ENCODE peak calls at places on chromosomes 7 and 10, in eight cellular contexts. N is progenitor cell of endocrine pancreas, A is OCI-LY7, V is fibroblast of mammary gland, K is thoracic aorta, L is A549, Y is AG09309, U is psoas muscle. C is an unnamed sample.

GRCh38 chr10:122468923-122469781 is 7.8 kb downstream of the HTRA1 start:
- DNase-seq in N (no peak), U (no peak), Y (peak), A (no peak), V (peak), K (no peak), L (peak), C (no peak)

GRCh38 chr10:3844626-3845025 is 59.6 kb upstream of the KLF6 start:
- DNase-seq in L (no peak), N (no peak), A (no peak), K (no peak), U (no peak), V (no peak), Y (no peak), C (no peak)

GRCh38 chr7:40659231-40659630 is 524.4 kb downstream of the SUGCT start:
- DNase-seq in N (no peak), A (no peak), V (no peak), K (no peak), U (no peak), L (no peak), Y (no peak), C (no peak)

GRCh38 chr10:125882596-125882995 is 1.5 kb upstream of the DHX32 start:
- DNase-seq in U (no peak), L (no peak), Y (no peak), N (no peak), K (no peak), V (no peak), A (no peak), C (no peak)

GRCh38 chr10:110209926-110210662 is 2.7 kb downstream of the MXI1 start:
- DNase-seq in A (peak), K (no peak), U (peak), V (peak), L (peak), Y (no peak), N (peak), C (peak)

GRCh38 chr10:88986549-88987242 is 3.9 kb upstream of the FAS start:
- DNase-seq in K (no peak), N (no peak), L (peak), A (peak), V (peak), U (no peak), Y (no peak), C (peak)

GRCh38 chr7:6242561-6242960 is 29.9 kb downstream of the CYTH3 start:
- DNase-seq in L (no peak), N (no peak), U (no peak), V (peak), K (no peak), Y (no peak), A (no peak), C (no peak)

GRCh38 chr7:105776068-105776790 is 100.2 kb downstream of the ATXN7L1 start:
- DNase-seq in V (peak), N (no peak), U (peak), L (peak), A (no peak), Y (peak), K (peak), C (peak)

GRCh38 chr7:118232837-118233236 is 8.3 kb downstream of the ANKRD7 start:
- DNase-seq in U (no peak), L (no peak), N (no peak), V (no peak), A (no peak), K (no peak), Y (no peak), C (no peak)

GRCh38 chr7:134472572-134473242 is 13.8 kb upstream of the AKR1B1 start:
- DNase-seq in V (no peak), A (no peak), L (no peak), N (no peak), Y (no peak), U (no peak), K (no peak), C (no peak)

GRCh38 chr10:34392641-34393170 is 422.4 kb downstream of the PARD3 start:
- DNase-seq in U (no peak), K (no peak), L (no peak), A (no peak), Y (no peak), V (no peak), N (no peak), C (no peak)

GRCh38 chr10:103570844-103571655 is 77.5 kb downstream of the NEURL1 start:
- DNase-seq in L (no peak), N (no peak), K (no peak), U (peak), A (no peak), Y (no peak), V (no peak), C (no peak)
- TF ChIP-seq CTCF in L (no peak), N (no peak), K (no peak), U (no peak), A (no peak), Y (no peak), V (no peak), C (no peak)

DNA sequence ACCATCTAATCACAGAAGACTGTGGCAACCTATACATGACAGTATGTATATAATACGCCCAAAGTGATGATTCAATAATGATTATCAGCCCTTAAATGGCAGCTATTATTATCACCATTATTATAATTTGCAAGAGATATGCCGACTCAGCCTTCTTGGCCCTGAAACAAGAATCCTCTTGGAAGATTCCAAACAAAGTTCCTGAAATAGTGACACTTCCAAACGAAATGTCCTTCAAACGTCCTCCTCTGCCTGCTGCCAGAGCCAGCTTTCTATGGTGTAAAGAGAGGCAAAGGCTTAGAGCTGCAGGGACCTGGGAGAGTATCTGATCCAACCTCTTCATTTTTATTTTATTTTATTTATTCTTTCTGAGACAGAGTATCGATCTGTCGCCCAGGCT is 36.0 kb downstream of the NRAP start:
- DNase-seq in N (no peak), L (no peak), A (no peak), V (no peak), Y (no peak), K (no peak), U (no peak), C (no peak)
- TF ChIP-seq CTCF in N (no peak), L (no peak), A (no peak), V (no peak), Y (no peak), K (no peak), U (no peak), C (no peak)

DNA sequence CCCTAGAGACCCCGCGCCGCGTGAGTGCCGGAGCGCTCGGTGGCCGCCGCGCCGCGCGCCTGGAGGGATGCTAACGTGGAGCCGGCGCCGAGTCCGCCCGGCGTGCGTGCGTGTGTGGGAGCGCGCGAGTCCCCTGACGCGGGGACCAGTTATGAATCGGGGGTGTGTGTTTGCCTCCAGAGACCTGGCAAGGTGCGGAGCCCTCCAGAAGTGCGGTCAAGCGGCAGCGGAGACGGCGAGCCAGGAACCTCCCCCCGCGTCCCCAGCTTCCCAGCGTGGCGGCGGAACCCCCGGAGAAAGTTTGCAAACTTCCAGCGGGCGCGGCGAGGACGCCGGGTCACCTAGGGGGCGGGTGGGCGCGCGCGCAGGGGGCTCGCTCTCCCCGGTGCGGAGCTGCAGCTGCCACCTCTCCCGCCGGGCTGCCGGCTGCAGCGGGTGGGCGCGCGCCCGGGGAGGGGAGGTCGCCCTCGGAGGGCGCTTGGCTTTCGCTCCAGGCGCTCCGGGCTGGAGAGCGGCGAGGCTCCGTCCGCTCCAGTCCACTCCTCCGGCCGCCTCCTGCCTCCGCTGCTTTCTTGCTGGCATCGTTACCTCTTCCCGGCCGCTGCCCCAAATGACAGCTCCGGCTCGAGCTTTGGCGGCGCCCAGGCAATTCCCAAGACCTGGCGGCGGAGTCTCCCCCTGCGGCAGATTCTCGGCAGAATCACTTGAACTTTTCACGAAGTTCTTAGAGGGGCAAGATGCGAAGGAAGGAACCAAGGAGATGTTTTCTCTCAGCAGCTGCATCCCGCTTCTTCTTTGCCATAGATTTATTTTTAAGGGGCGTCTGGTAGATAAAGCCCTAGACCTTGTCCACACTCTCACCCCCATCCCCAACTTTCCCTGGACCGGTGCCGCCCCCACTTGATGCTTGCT is 2.3 kb upstream of the CREB5 start:
- DNase-seq in U (peak), N (peak), K (no peak), A (no peak), Y (no peak), V (peak), L (peak), C (peak)
- TF ChIP-seq CTCF in U (no peak), N (no peak), K (no peak), A (no peak), Y (no peak), V (no peak), L (no peak), C (no peak)

GRCh38 chr7:101522021-101522420 is 107.1 kb downstream of the MYL10 start:
- DNase-seq in A (no peak), V (no peak), Y (no peak), K (no peak), L (no peak), U (no peak), N (no peak), C (no peak)

GRCh38 chr7:101517304-101517703 is 111.8 kb downstream of the MYL10 start:
- DNase-seq in K (no peak), Y (no peak), L (no peak), U (no peak), N (no peak), V (no peak), A (no peak), C (no peak)

GRCh38 chr7:101518348-101518747 is 110.7 kb downstream of the MYL10 start:
- DNase-seq in A (no peak), K (no peak), N (no peak), L (no peak), V (peak), Y (no peak), U (no peak), C (peak)

GRCh38 chr7:101521430-101521925 is 107.6 kb downstream of the MYL10 start:
- DNase-seq in L (no peak), U (no peak), V (no peak), K (no peak), Y (no peak), A (no peak), N (no peak), C (no peak)

DNA sequence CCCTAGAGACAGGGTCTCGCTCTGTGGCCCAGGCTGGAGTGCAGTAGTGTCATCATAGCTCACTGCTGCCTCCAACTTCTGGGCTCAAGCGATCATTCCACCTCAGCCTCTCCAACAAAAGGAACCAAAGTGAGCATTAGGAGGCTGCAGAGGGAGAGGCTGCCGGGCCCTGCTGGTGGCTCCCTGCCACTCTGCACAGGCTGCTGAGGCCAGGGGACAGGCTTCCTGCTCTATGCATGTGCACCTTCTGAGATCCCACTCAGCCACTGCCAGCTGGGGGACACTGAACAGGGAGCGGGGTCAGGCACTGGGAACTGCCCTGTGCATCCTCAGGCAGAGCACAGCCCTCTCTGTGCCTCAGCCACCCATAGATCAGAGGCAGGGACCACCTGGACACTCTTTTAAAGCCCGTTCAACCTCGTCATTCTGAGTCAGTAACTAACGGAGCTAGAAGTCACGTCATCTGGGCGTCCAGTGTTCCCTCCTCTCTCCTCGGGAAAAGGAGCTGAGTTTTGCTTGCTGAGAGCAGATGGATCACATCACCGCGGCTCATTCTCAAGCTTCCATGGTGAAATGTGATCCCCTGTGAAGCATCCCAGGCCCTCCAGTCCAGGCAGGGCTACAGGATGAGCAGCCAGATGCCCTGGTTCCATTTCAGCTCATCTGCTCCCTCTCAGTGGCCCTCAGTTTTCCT is 109.6 kb downstream of the MYL10 start:
- DNase-seq in L (no peak), A (no peak), V (peak), N (no peak), U (no peak), K (no peak), Y (peak), C (peak)
- TF ChIP-seq CTCF in L (no peak), A (no peak), V (no peak), N (no peak), U (no peak), K (no peak), Y (no peak), C (no peak)

DNA sequence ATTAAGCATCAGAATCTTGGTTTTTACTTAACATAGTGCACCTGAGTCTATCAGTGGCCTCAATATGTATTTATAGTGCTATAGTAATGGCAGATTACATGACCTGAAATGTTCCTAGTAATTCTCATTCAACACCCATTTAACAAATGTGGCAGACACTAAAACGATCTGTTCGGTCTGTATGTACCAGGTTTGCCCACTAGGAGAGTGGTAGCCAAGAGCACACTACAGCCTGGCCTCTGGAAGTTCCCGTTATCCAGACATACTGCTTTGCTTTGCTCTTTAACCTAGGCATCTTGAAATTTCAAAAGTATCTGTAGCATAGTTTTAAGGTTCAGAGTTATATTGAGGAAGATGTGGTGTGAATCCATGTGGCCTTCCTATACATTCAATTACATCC is 395.7 kb upstream of the NRG3 start:
- DNase-seq in N (no peak), K (no peak), U (no peak), V (no peak), A (no peak), L (no peak), Y (no peak), C (no peak)
- TF ChIP-seq CTCF in N (peak), K (no peak), U (no peak), V (no peak), A (no peak), L (no peak), Y (no peak), C (no peak)

GRCh38 chr10:21336476-21337170 is 188.9 kb downstream of the SKIDA1 start:
- DNase-seq in N (no peak), V (peak), U (no peak), Y (peak), K (peak), L (peak), A (no peak), C (no peak)
- TF ChIP-seq CTCF in N (no peak), V (no peak), U (no peak), Y (no peak), K (no peak), L (peak), A (no peak), C (no peak)

DNA sequence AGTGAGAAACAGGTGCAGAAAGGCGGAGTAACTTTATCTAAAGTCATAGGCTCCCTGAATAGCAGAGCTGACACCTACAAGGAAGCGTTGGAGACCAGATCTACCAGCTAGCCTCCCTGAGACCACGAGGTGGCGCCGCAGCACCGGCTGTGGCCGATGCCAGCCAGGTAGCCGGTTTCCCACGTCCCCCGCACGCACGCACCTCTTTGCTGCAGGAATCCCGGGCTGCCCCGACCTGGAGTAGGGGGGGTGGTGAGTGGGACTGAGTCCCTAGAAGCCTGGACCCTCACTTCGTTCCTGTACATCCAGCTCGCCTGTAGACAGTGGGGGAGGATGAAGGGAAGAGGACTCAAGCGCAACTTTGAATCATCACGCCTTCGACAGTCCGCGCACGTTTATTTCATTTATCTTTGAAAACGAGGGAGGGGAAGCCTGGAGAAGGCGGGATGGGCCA is 3.7 kb downstream of the ELOVL3 start:
- DNase-seq in N (peak), A (peak), U (peak), Y (no peak), L (peak), K (no peak), V (peak), C (peak)
- TF ChIP-seq CTCF in N (peak), A (peak), U (peak), Y (peak), L (peak), K (peak), V (peak), C (peak)

C was measured in nephron progenitor cell.